ENCODE peak calls at places on chromosomes 16 and 17, in eight cellular contexts. One of them, this sample, is unnamed. For H3K4me1, the result is how much of the 10 kb centered on the place peaks cover.

GRCh38 chr17:29649359-29649758 is 26.6 kb upstream of the CORO6 start:
- DNase-seq in heart right ventricle: no peak
- DNase-seq in mesendoderm: no peak
- DNase-seq in RWPE2: no peak
- DNase-seq in aorta: no peak
- DNase-seq in mesenchymal stem cell: no peak
- DNase-seq in CD8-positive, alpha-beta memory T cell: no peak
- DNase-seq in IMR-90: no peak
- DNase-seq in this sample: no peak

GRCh38 chr17:79836952-79837887 is 2.0 kb downstream of the CBX4 start:
- DNase-seq in CD8-positive, alpha-beta memory T cell: peak
- DNase-seq in mesenchymal stem cell: peak
- DNase-seq in RWPE2: peak
- DNase-seq in heart right ventricle: peak
- DNase-seq in aorta: peak
- DNase-seq in mesendoderm: peak
- DNase-seq in IMR-90: peak
- DNase-seq in this sample: peak

GRCh38 chr17:74078363-74078762 is 125.1 kb upstream of the RPL38 start:
- DNase-seq in mesenchymal stem cell: no peak
- DNase-seq in IMR-90: no peak
- DNase-seq in RWPE2: no peak
- DNase-seq in CD8-positive, alpha-beta memory T cell: no peak
- DNase-seq in mesendoderm: no peak
- DNase-seq in heart right ventricle: no peak
- DNase-seq in aorta: no peak
- DNase-seq in this sample: no peak

GRCh38 chr16:30511509-30511908 is 14.9 kb downstream of the ZNF768 start:
- DNase-seq in CD8-positive, alpha-beta memory T cell: no peak
- DNase-seq in IMR-90: no peak
- DNase-seq in mesendoderm: no peak
- DNase-seq in aorta: no peak
- DNase-seq in mesenchymal stem cell: no peak
- DNase-seq in heart right ventricle: no peak
- DNase-seq in RWPE2: no peak
- DNase-seq in this sample: no peak

GRCh38 chr17:38428643-38429371 is 543 bp downstream of the ARHGAP23 start:
- DNase-seq in mesendoderm: no peak
- DNase-seq in RWPE2: no peak
- DNase-seq in aorta: peak
- DNase-seq in heart right ventricle: peak
- DNase-seq in mesenchymal stem cell: peak
- DNase-seq in IMR-90: peak
- DNase-seq in CD8-positive, alpha-beta memory T cell: no peak
- DNase-seq in this sample: no peak

GRCh38 chr16:81076566-81077076 is 417 bp downstream of the C16orf46 start:
- DNase-seq in mesenchymal stem cell: peak
- DNase-seq in CD8-positive, alpha-beta memory T cell: peak
- DNase-seq in RWPE2: peak
- DNase-seq in mesendoderm: no peak
- DNase-seq in IMR-90: peak
- DNase-seq in aorta: peak
- DNase-seq in heart right ventricle: peak
- DNase-seq in this sample: peak

GRCh38 chr16:11131706-11132105 is 124.3 kb downstream of the SOCS1 start:
- DNase-seq in aorta: no peak
- DNase-seq in heart right ventricle: no peak
- DNase-seq in mesenchymal stem cell: no peak
- DNase-seq in mesendoderm: no peak
- DNase-seq in IMR-90: no peak
- DNase-seq in RWPE2: no peak
- DNase-seq in CD8-positive, alpha-beta memory T cell: no peak
- DNase-seq in this sample: no peak

GRCh38 chr17:47275245-47275984 is 21.8 kb downstream of the ITGB3 start:
- DNase-seq in mesendoderm: peak
- DNase-seq in CD8-positive, alpha-beta memory T cell: no peak
- DNase-seq in aorta: peak
- DNase-seq in IMR-90: peak
- DNase-seq in RWPE2: no peak
- DNase-seq in heart right ventricle: peak
- DNase-seq in mesenchymal stem cell: peak
- DNase-seq in this sample: no peak

GRCh38 chr17:978110-979093 is 1.2 kb downstream of the NXN start:
- DNase-seq in IMR-90: peak
- DNase-seq in RWPE2: no peak
- DNase-seq in heart right ventricle: peak
- DNase-seq in mesendoderm: peak
- DNase-seq in mesenchymal stem cell: peak
- DNase-seq in CD8-positive, alpha-beta memory T cell: peak
- DNase-seq in aorta: peak
- DNase-seq in this sample: peak

GRCh38 chr17:4970273-4970672 is 2.7 kb upstream of the SPAG7 start:
- DNase-seq in CD8-positive, alpha-beta memory T cell: no peak
- DNase-seq in mesenchymal stem cell: no peak
- DNase-seq in mesendoderm: no peak
- DNase-seq in heart right ventricle: no peak
- DNase-seq in aorta: no peak
- DNase-seq in RWPE2: no peak
- DNase-seq in IMR-90: no peak
- DNase-seq in this sample: no peak

GRCh38 chr17:81328925-81329278 is 33.8 kb upstream of the SLC38A10 start:
- DNase-seq in mesenchymal stem cell: peak
- DNase-seq in heart right ventricle: no peak
- DNase-seq in IMR-90: no peak
- DNase-seq in aorta: no peak
- DNase-seq in CD8-positive, alpha-beta memory T cell: no peak
- DNase-seq in mesendoderm: peak
- DNase-seq in RWPE2: no peak
- DNase-seq in this sample: no peak

GRCh38 chr16:20846030-20846429 is 39.7 kb downstream of the REXO5 start:
- DNase-seq in IMR-90: no peak
- DNase-seq in aorta: no peak
- DNase-seq in mesenchymal stem cell: no peak
- DNase-seq in heart right ventricle: no peak
- DNase-seq in mesendoderm: no peak
- DNase-seq in CD8-positive, alpha-beta memory T cell: no peak
- DNase-seq in RWPE2: no peak
- DNase-seq in this sample: no peak

GRCh38 chr17:77728871-77729270 is 229.6 kb upstream of the TNRC6C start:
- DNase-seq in CD8-positive, alpha-beta memory T cell: no peak
- DNase-seq in aorta: no peak
- DNase-seq in RWPE2: no peak
- DNase-seq in IMR-90: no peak
- DNase-seq in mesenchymal stem cell: no peak
- DNase-seq in heart right ventricle: no peak
- DNase-seq in mesendoderm: no peak
- DNase-seq in this sample: no peak

GRCh38 chr17:50541916-50542688 is 4.9 kb upstream of the SPATA20 start:
- DNase-seq in IMR-90: peak
- DNase-seq in aorta: peak
- DNase-seq in heart right ventricle: peak
- DNase-seq in mesenchymal stem cell: peak
- DNase-seq in mesendoderm: peak
- DNase-seq in CD8-positive, alpha-beta memory T cell: peak
- DNase-seq in RWPE2: peak
- DNase-seq in this sample: peak

GRCh38 chr16:88741368-88741767 is 35.1 kb downstream of the CTU2 start:
- DNase-seq in heart right ventricle: no peak
- DNase-seq in mesendoderm: no peak
- DNase-seq in CD8-positive, alpha-beta memory T cell: no peak
- DNase-seq in IMR-90: no peak
- DNase-seq in RWPE2: no peak
- DNase-seq in aorta: no peak
- DNase-seq in mesenchymal stem cell: no peak
- DNase-seq in this sample: peak

GRCh38 chr16:88740727-88741055 is 34.4 kb downstream of the CTU2 start:
- DNase-seq in aorta: no peak
- DNase-seq in mesendoderm: no peak
- DNase-seq in heart right ventricle: no peak
- DNase-seq in RWPE2: no peak
- DNase-seq in mesenchymal stem cell: no peak
- DNase-seq in IMR-90: no peak
- DNase-seq in CD8-positive, alpha-beta memory T cell: no peak
- DNase-seq in this sample: no peak

GRCh38 chr16:88738167-88739084 is 32.1 kb downstream of the CTU2 start:
- DNase-seq in IMR-90: no peak
- DNase-seq in aorta: no peak
- DNase-seq in mesendoderm: no peak
- DNase-seq in CD8-positive, alpha-beta memory T cell: no peak
- DNase-seq in heart right ventricle: no peak
- DNase-seq in RWPE2: no peak
- DNase-seq in mesenchymal stem cell: no peak
- DNase-seq in this sample: no peak

GRCh38 chr16:88739139-88739974 is 33.1 kb downstream of the CTU2 start:
- DNase-seq in aorta: no peak
- DNase-seq in RWPE2: no peak
- DNase-seq in IMR-90: no peak
- DNase-seq in CD8-positive, alpha-beta memory T cell: no peak
- DNase-seq in mesenchymal stem cell: no peak
- DNase-seq in mesendoderm: no peak
- DNase-seq in heart right ventricle: no peak
- DNase-seq in this sample: no peak

GRCh38 chr16:88739975-88740726 is 33.8 kb downstream of the CTU2 start:
- DNase-seq in mesendoderm: no peak
- DNase-seq in aorta: no peak
- DNase-seq in mesenchymal stem cell: no peak
- DNase-seq in CD8-positive, alpha-beta memory T cell: no peak
- DNase-seq in IMR-90: no peak
- DNase-seq in heart right ventricle: no peak
- DNase-seq in RWPE2: no peak
- DNase-seq in this sample: no peak
- H3K27ac ChIP-seq in mesendoderm: no peak
- H3K27ac ChIP-seq in aorta: no peak
- H3K27ac ChIP-seq in mesenchymal stem cell: no peak
- H3K27ac ChIP-seq in CD8-positive, alpha-beta memory T cell: no peak
- H3K27ac ChIP-seq in IMR-90: no peak
- H3K27ac ChIP-seq in heart right ventricle: no peak
- H3K27ac ChIP-seq in RWPE2: no peak
- H3K27ac ChIP-seq in this sample: no peak

GRCh38 chr17:76130473-76130872 is 10.6 kb downstream of the FOXJ1 start:
- DNase-seq in mesenchymal stem cell: no peak
- DNase-seq in heart right ventricle: no peak
- DNase-seq in mesendoderm: no peak
- DNase-seq in CD8-positive, alpha-beta memory T cell: no peak
- DNase-seq in RWPE2: no peak
- DNase-seq in IMR-90: no peak
- DNase-seq in aorta: no peak
- DNase-seq in this sample: no peak
- H3K4me1 ChIP-seq in mesenchymal stem cell: under half
- H3K4me1 ChIP-seq in heart right ventricle: under half
- H3K4me1 ChIP-seq in mesendoderm: under half
- H3K4me1 ChIP-seq in CD8-positive, alpha-beta memory T cell: under half
- H3K4me1 ChIP-seq in RWPE2: under half
- H3K4me1 ChIP-seq in IMR-90: under half
- H3K4me1 ChIP-seq in aorta: under half
- H3K4me1 ChIP-seq in this sample: under half

GRCh38 chr16:27445502-27446175 is 43.7 kb downstream of the IL21R start:
- DNase-seq in mesendoderm: no peak
- DNase-seq in IMR-90: no peak
- DNase-seq in mesenchymal stem cell: no peak
- DNase-seq in heart right ventricle: no peak
- DNase-seq in CD8-positive, alpha-beta memory T cell: no peak
- DNase-seq in RWPE2: peak
- DNase-seq in aorta: peak
- DNase-seq in this sample: no peak

GRCh38 chr16:27444015-27444414 is 42.0 kb downstream of the IL21R start:
- DNase-seq in mesenchymal stem cell: peak
- DNase-seq in heart right ventricle: no peak
- DNase-seq in IMR-90: peak
- DNase-seq in RWPE2: peak
- DNase-seq in aorta: peak
- DNase-seq in CD8-positive, alpha-beta memory T cell: no peak
- DNase-seq in mesendoderm: no peak
- DNase-seq in this sample: no peak

GRCh38 chr16:27444470-27444869 is 42.5 kb downstream of the IL21R start:
- DNase-seq in heart right ventricle: no peak
- DNase-seq in mesenchymal stem cell: no peak
- DNase-seq in RWPE2: peak
- DNase-seq in CD8-positive, alpha-beta memory T cell: no peak
- DNase-seq in aorta: no peak
- DNase-seq in IMR-90: no peak
- DNase-seq in mesendoderm: no peak
- DNase-seq in this sample: no peak

GRCh38 chr16:27448531-27449433 is 46.8 kb downstream of the IL21R start:
- DNase-seq in aorta: no peak
- DNase-seq in CD8-positive, alpha-beta memory T cell: no peak
- DNase-seq in RWPE2: no peak
- DNase-seq in mesendoderm: no peak
- DNase-seq in mesenchymal stem cell: no peak
- DNase-seq in IMR-90: no peak
- DNase-seq in heart right ventricle: no peak
- DNase-seq in this sample: no peak

GRCh38 chr16:27446721-27447120 is 44.7 kb downstream of the IL21R start:
- DNase-seq in mesenchymal stem cell: no peak
- DNase-seq in IMR-90: no peak
- DNase-seq in CD8-positive, alpha-beta memory T cell: peak
- DNase-seq in mesendoderm: no peak
- DNase-seq in aorta: peak
- DNase-seq in RWPE2: no peak
- DNase-seq in heart right ventricle: no peak
- DNase-seq in this sample: peak
- H3K27ac ChIP-seq in mesenchymal stem cell: no peak
- H3K27ac ChIP-seq in IMR-90: no peak
- H3K27ac ChIP-seq in CD8-positive, alpha-beta memory T cell: peak
- H3K27ac ChIP-seq in mesendoderm: no peak
- H3K27ac ChIP-seq in aorta: no peak
- H3K27ac ChIP-seq in RWPE2: no peak
- H3K27ac ChIP-seq in heart right ventricle: no peak
- H3K27ac ChIP-seq in this sample: peak

DNA sequence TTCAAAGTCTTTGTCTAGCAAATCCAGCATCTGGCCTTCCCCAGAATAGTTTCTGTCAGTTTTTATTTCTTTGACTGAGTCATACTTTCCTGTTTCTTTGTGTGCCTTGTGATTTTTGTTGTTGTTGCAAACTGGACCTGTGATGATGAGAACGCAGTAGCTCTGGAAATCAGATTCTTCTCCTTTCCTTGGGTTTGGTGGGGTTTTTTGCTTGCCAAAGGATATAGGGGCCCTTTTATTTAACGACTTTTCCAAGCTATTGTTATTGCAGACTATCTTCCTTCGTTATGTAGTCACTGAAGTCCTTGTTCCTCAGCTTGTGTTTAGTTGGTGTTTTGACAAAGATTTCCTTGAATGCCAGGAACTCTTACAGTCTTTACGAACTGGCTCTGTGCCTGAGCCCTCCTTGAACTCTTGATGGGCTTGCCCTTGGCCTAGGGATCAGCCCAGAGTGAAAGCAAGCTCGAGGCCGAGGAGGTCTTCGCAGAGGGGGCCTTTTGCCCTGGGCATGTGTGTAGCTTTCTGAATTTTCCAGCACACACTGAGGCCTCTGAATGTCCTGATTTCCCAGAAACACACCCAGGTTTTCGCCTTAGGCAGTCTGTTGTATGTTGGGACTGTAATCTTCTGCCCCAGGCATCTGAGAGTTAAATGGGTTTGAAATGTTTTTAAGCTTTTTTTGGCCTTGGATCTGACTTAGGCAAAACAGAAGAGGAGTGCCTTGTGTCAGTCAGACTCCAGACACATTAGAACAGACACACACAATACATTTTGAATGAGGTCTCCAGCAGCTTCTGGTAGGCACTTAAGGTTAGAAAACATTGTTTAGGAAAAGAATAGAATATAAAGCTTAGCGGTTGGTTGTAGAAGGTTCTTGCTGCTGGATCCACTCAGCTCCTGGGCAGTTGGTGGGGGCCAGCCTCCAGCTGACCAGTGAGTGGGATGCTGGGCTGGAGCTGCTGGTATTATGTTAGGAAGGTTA is 17.0 kb downstream of the FOXK2 start:
- DNase-seq in mesendoderm: no peak
- DNase-seq in CD8-positive, alpha-beta memory T cell: no peak
- DNase-seq in RWPE2: no peak
- DNase-seq in heart right ventricle: peak
- DNase-seq in IMR-90: peak
- DNase-seq in aorta: peak
- DNase-seq in mesenchymal stem cell: peak
- DNase-seq in this sample: no peak
- H3K4me1 ChIP-seq in mesendoderm: under half
- H3K4me1 ChIP-seq in CD8-positive, alpha-beta memory T cell: under half
- H3K4me1 ChIP-seq in RWPE2: half or more
- H3K4me1 ChIP-seq in heart right ventricle: under half
- H3K4me1 ChIP-seq in IMR-90: under half
- H3K4me1 ChIP-seq in aorta: under half
- H3K4me1 ChIP-seq in mesenchymal stem cell: under half
- H3K4me1 ChIP-seq in this sample: under half